ENCODE peak calls at places on chromosomes 12 and 14, in nine cellular contexts. L is AG09319, V is prostate gland, U is WERI-Rb-1, Y is mucosa of descending colon, G is AG09309, E is cardiac fibroblast, C is psoas muscle, J is MCF 10A. Z is an unnamed sample.

GRCh38 chr14:74882103-74882920 is 596 bp downstream of the DLST start:
- DNase-seq in L (no peak), V (peak), U (no peak), Y (peak), G (no peak), E (peak), C (peak), J (peak), Z (peak)

GRCh38 chr14:91047174-91047753 is 13.2 kb downstream of the RPS6KA5 start:
- DNase-seq in L (no peak), V (no peak), U (no peak), Y (no peak), G (no peak), E (peak), C (no peak), J (no peak), Z (no peak)

GRCh38 chr14:22882529-22883190 is 362 bp upstream of the REM2 start:
- DNase-seq in L (no peak), V (peak), U (peak), Y (peak), G (no peak), E (peak), C (no peak), J (peak), Z (peak)

GRCh38 chr12:94793191-94793595 is 142.8 kb upstream of the TMCC3 start:
- DNase-seq in L (no peak), V (no peak), U (no peak), Y (no peak), G (no peak), E (no peak), C (no peak), J (no peak), Z (no peak)

GRCh38 chr12:120183211-120183631 is 11.3 kb downstream of the GCN1 start:
- DNase-seq in L (peak), V (no peak), U (no peak), Y (no peak), G (no peak), E (peak), C (no peak), J (no peak), Z (peak)

GRCh38 chr14:56297449-56297848 is 179.2 kb downstream of the PELI2 start:
- DNase-seq in L (no peak), V (no peak), U (peak), Y (no peak), G (no peak), E (no peak), C (no peak), J (no peak), Z (no peak)

GRCh38 chr12:92235703-92236472 is 90.2 kb upstream of the BTG1 start:
- DNase-seq in L (no peak), V (no peak), U (no peak), Y (no peak), G (no peak), E (no peak), C (no peak), J (no peak), Z (no peak)

GRCh38 chr12:93134893-93135285 is 205.8 kb upstream of the EEA1 start:
- DNase-seq in L (no peak), V (no peak), U (no peak), Y (no peak), G (no peak), E (no peak), C (no peak), J (no peak), Z (no peak)

GRCh38 chr14:105432657-105433056 is 13.0 kb downstream of the MTA1 start:
- DNase-seq in L (no peak), V (no peak), U (no peak), Y (no peak), G (no peak), E (no peak), C (no peak), J (no peak), Z (no peak)

GRCh38 chr14:68968051-68968450 is 11.1 kb downstream of the ACTN1 start:
- DNase-seq in L (no peak), V (no peak), U (no peak), Y (peak), G (no peak), E (no peak), C (no peak), J (no peak), Z (no peak)

GRCh38 chr14:92960706-92961566 is 38.0 kb downstream of the CHGA start:
- DNase-seq in L (no peak), V (peak), U (no peak), Y (no peak), G (no peak), E (peak), C (peak), J (peak), Z (peak)

GRCh38 chr14:23347406-23348296 is 5.0 kb downstream of the SLC22A17 start:
- DNase-seq in L (no peak), V (no peak), U (no peak), Y (no peak), G (no peak), E (no peak), C (no peak), J (no peak), Z (no peak)

GRCh38 chr12:66197413-66198055 is 8.5 kb downstream of the IRAK3 start:
- DNase-seq in L (no peak), V (no peak), U (no peak), Y (no peak), G (no peak), E (peak), C (no peak), J (no peak), Z (no peak)

GRCh38 chr12:132237772-132238486 is 91.5 kb downstream of the GALNT9 start:
- DNase-seq in L (no peak), V (no peak), U (no peak), Y (no peak), G (no peak), E (no peak), C (no peak), J (no peak), Z (no peak)

GRCh38 chr12:31650927-31651326 is 8.6 kb upstream of the ETFBKMT start:
- DNase-seq in L (no peak), V (no peak), U (no peak), Y (peak), G (no peak), E (peak), C (no peak), J (no peak), Z (peak)

GRCh38 chr12:14317362-14318146 is 47.9 kb upstream of the ATF7IP start:
- DNase-seq in L (no peak), V (no peak), U (no peak), Y (no peak), G (no peak), E (no peak), C (no peak), J (peak), Z (no peak)

GRCh38 chr12:113299619-113300237 is 35.2 kb downstream of the SLC8B1 start:
- DNase-seq in L (peak), V (peak), U (peak), Y (peak), G (peak), E (peak), C (peak), J (peak), Z (peak)

GRCh38 chr12:92863255-92863654 is 65.8 kb downstream of the EEA1 start:
- DNase-seq in L (no peak), V (no peak), U (no peak), Y (no peak), G (no peak), E (no peak), C (no peak), J (no peak), Z (no peak)

GRCh38 chr14:75280831-75281690 is 2.4 kb downstream of the FOS start:
- DNase-seq in L (no peak), V (no peak), U (no peak), Y (no peak), G (no peak), E (peak), C (no peak), J (no peak), Z (no peak)

GRCh38 chr12:87511371-87511770 is 517.8 kb downstream of the C12orf50 start:
- DNase-seq in L (no peak), V (no peak), U (no peak), Y (no peak), G (no peak), E (peak), C (no peak), J (no peak), Z (no peak)

GRCh38 chr12:75750950-75751349 is 239.5 kb upstream of the KRR1 start:
- DNase-seq in L (peak), V (no peak), U (no peak), Y (no peak), G (peak), E (peak), C (no peak), J (peak), Z (peak)

GRCh38 chr14:54172114-54172513 is 215.5 kb upstream of the BMP4 start:
- DNase-seq in L (no peak), V (no peak), U (no peak), Y (no peak), G (no peak), E (no peak), C (no peak), J (no peak), Z (no peak)

GRCh38 chr14:85085981-85086380 is 444.0 kb upstream of the FLRT2 start:
- DNase-seq in L (no peak), V (no peak), U (no peak), Y (no peak), G (no peak), E (no peak), C (no peak), J (no peak), Z (no peak)

GRCh38 chr14:93788557-93789365 is 476 bp upstream of the PRIMA1 start:
- DNase-seq in L (no peak), V (peak), U (peak), Y (no peak), G (no peak), E (no peak), C (no peak), J (peak), Z (no peak)

GRCh38 chr12:32548691-32549412 is 130.2 kb upstream of the DNM1L start:
- DNase-seq in L (peak), V (no peak), U (no peak), Y (no peak), G (peak), E (peak), C (no peak), J (peak), Z (peak)

GRCh38 chr12:92471551-92471950 is 231.2 kb upstream of the PLEKHG7 start:
- DNase-seq in L (no peak), V (no peak), U (no peak), Y (no peak), G (no peak), E (no peak), C (no peak), J (no peak), Z (no peak)

GRCh38 chr12:30835216-30835615 is 80.5 kb upstream of the CAPRIN2 start:
- DNase-seq in L (no peak), V (no peak), U (no peak), Y (no peak), G (no peak), E (no peak), C (no peak), J (no peak), Z (no peak)

GRCh38 chr14:70660967-70661871 is 19.5 kb downstream of the TTC9 start:
- DNase-seq in L (no peak), V (peak), U (no peak), Y (peak), G (no peak), E (no peak), C (no peak), J (no peak), Z (no peak)
- TF ChIP-seq CTCF in L (no peak), V (no peak), U (no peak), Y (no peak), G (no peak), E (no peak), C (no peak), J (no peak), Z (no peak)

GRCh38 chr14:31766315-31766892 is 205.2 kb downstream of the NUBPL start:
- DNase-seq in L (no peak), V (no peak), U (no peak), Y (no peak), G (no peak), E (no peak), C (no peak), J (no peak), Z (no peak)

GRCh38 chr14:31770271-31770670 is 209.1 kb downstream of the NUBPL start:
- DNase-seq in L (no peak), V (no peak), U (no peak), Y (no peak), G (no peak), E (peak), C (peak), J (peak), Z (no peak)

GRCh38 chr14:31763041-31763440 is 201.8 kb downstream of the NUBPL start:
- DNase-seq in L (no peak), V (no peak), U (no peak), Y (peak), G (no peak), E (no peak), C (no peak), J (no peak), Z (no peak)

GRCh38 chr14:31768355-31768754 is 207.2 kb downstream of the NUBPL start:
- DNase-seq in L (no peak), V (no peak), U (no peak), Y (no peak), G (no peak), E (no peak), C (no peak), J (no peak), Z (no peak)
- TF ChIP-seq CTCF in L (no peak), V (no peak), U (no peak), Y (no peak), G (no peak), E (no peak), C (no peak), J (no peak), Z (no peak)

GRCh38 chr12:2691001-2691339 is 103.8 kb upstream of the FKBP4 start:
- DNase-seq in L (no peak), V (no peak), U (peak), Y (peak), G (no peak), E (peak), C (no peak), J (no peak), Z (no peak)
- TF ChIP-seq CTCF in L (no peak), V (peak), U (peak), Y (no peak), G (no peak), E (no peak), C (no peak), J (no peak), Z (peak)

GRCh38 chr12:67885370-67886169 is 103.7 kb upstream of the IFNG-AS1 start:
- DNase-seq in L (peak), V (no peak), U (no peak), Y (no peak), G (peak), E (peak), C (no peak), J (no peak), Z (peak)

GRCh38 chr12:67884596-67884995 is 104.7 kb upstream of the IFNG-AS1 start:
- DNase-seq in L (no peak), V (no peak), U (no peak), Y (no peak), G (no peak), E (no peak), C (no peak), J (no peak), Z (no peak)

GRCh38 chr12:67889935-67890334 is 99.3 kb upstream of the IFNG-AS1 start:
- DNase-seq in L (no peak), V (no peak), U (no peak), Y (no peak), G (no peak), E (no peak), C (no peak), J (no peak), Z (no peak)

GRCh38 chr12:67890726-67891125 is 98.5 kb upstream of the IFNG-AS1 start:
- DNase-seq in L (no peak), V (no peak), U (no peak), Y (no peak), G (no peak), E (no peak), C (no peak), J (no peak), Z (no peak)

GRCh38 chr12:67887065-67887464 is 102.2 kb upstream of the IFNG-AS1 start:
- DNase-seq in L (no peak), V (no peak), U (no peak), Y (no peak), G (no peak), E (no peak), C (no peak), J (no peak), Z (no peak)
- TF ChIP-seq CTCF in L (no peak), V (no peak), U (no peak), Y (no peak), G (no peak), E (no peak), C (no peak), J (no peak), Z (no peak)

DNA sequence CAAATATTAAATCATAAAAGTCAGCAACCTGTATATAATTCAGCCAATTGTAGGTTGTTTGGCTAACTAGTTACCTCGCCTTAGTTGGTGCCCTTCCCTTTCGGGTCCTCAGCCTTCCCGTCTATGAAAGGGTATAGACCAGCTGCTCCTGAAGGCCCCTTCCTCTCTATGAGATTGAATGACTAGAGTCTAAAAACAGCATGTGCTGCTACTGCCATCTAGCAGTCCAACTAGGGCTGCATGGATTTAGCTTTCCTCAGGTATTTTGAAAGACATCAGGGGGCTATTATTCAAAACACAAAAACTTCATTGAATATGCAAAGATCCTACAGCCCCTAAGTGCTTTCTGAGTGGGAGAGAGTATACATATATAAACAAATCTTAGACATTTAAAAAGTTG is 37.0 kb upstream of the TMEM263 start:
- DNase-seq in L (no peak), V (no peak), U (peak), Y (peak), G (no peak), E (peak), C (no peak), J (peak), Z (no peak)
- TF ChIP-seq CTCF in L (peak), V (no peak), U (peak), Y (no peak), G (peak), E (peak), C (no peak), J (peak), Z (peak)

GRCh38 chr14:67517083-67517482 is 16.0 kb upstream of the PLEKHH1 start:
- DNase-seq in L (no peak), V (peak), U (peak), Y (no peak), G (no peak), E (peak), C (no peak), J (no peak), Z (no peak)
- TF ChIP-seq CTCF in L (no peak), V (no peak), U (peak), Y (no peak), G (peak), E (no peak), C (no peak), J (no peak), Z (no peak)

DNA sequence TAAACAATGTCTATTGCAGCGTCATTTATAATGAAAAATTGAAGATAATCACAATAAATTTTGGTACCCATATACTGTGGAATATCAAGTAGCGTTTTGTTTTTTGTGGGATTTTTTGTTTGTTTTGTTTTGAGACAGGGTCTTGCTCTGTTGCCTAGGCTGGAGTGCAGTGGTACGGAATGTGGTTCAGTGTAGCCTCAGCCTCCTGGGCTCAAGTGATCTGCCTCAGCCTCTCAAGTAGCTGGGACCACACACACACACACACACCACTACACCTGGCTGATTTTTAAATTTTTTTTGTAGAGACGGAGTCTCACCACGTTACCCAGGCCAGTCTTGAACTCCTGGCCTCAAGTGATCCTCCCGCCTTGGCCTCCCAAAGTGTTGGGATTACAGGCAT is 6.6 kb downstream of the ZNF664 start:
- DNase-seq in L (no peak), V (no peak), U (no peak), Y (no peak), G (no peak), E (no peak), C (no peak), J (no peak), Z (no peak)
- TF ChIP-seq CTCF in L (no peak), V (no peak), U (no peak), Y (no peak), G (no peak), E (no peak), C (no peak), J (no peak), Z (no peak)

Z was measured in HFFc6.